ENCODE peak calls at places on chromosomes 7 and 10, in four cellular contexts. V is WERI-Rb-1, D is BJ, M is testis. F is an unnamed sample.

GRCh38 chr10:71378341-71379117 is 18.2 kb upstream of the CDH23 start:
- DNase-seq in V (no peak), D (no peak), M (no peak), F (no peak)

GRCh38 chr7:87416682-87417587 is 58.5 kb downstream of the ABCB4 start:
- DNase-seq in V (peak), D (no peak), M (peak), F (peak)

GRCh38 chr10:62560207-62560819 is 186.1 kb downstream of the ZNF365 start:
- DNase-seq in V (no peak), D (no peak), M (no peak), F (no peak)

GRCh38 chr7:45185028-45185863 is 27.7 kb downstream of the RAMP3 start:
- DNase-seq in V (no peak), D (no peak), M (no peak), F (peak)

GRCh38 chr7:112735261-112735660 is 54.9 kb downstream of the TMEM168 start:
- DNase-seq in V (no peak), D (no peak), M (no peak), F (no peak)

GRCh38 chr10:75858357-75858756 is 426.9 kb downstream of the LRMDA start:
- DNase-seq in V (peak), D (no peak), M (no peak), F (no peak)

GRCh38 chr7:66211429-66211828 is 6.3 kb downstream of the TPST1 start:
- DNase-seq in V (no peak), D (no peak), M (no peak), F (no peak)

GRCh38 chr7:35389636-35390035 is 135.7 kb upstream of the TBX20 start:
- DNase-seq in V (no peak), D (no peak), M (no peak), F (no peak)

GRCh38 chr7:2105917-2106316 is 126.8 kb downstream of the MAD1L1 start:
- DNase-seq in V (peak), D (no peak), M (no peak), F (peak)

GRCh38 chr10:124221356-124222297 is 128.2 kb upstream of the CHST15 start:
- DNase-seq in V (no peak), D (no peak), M (no peak), F (peak)

GRCh38 chr7:114988755-114989154 is 66.9 kb downstream of the MDFIC start:
- DNase-seq in V (no peak), D (peak), M (no peak), F (no peak)

GRCh38 chr7:27082171-27082570 is 13.6 kb downstream of the HOXA1 start:
- DNase-seq in V (no peak), D (no peak), M (no peak), F (no peak)

GRCh38 chr10:61503051-61503450 is 49.9 kb upstream of the TMEM26 start:
- DNase-seq in V (no peak), D (no peak), M (no peak), F (no peak)

GRCh38 chr10:122510326-122510725 is 49.0 kb downstream of the HTRA1 start:
- DNase-seq in V (no peak), D (no peak), M (no peak), F (no peak)
- TF ChIP-seq CTCF in V (no peak), D (no peak), M (no peak), F (no peak)

GRCh38 chr7:8177109-8177933 is 84.6 kb downstream of the ICA1 start:
- DNase-seq in V (no peak), D (no peak), M (no peak), F (no peak)
- H3K4me3 ChIP-seq in V (no peak), D (no peak), M (no peak), F (no peak)

GRCh38 chr10:129768437-129769355 is 195.4 kb downstream of the EBF3 start:
- DNase-seq in V (peak), D (no peak), M (peak), F (peak)
- TF ChIP-seq CTCF in V (peak), D (no peak), M (no peak), F (peak)

GRCh38 chr7:142795339-142795863 is 24.6 kb downstream of the PRSS2 start:
- DNase-seq in V (no peak), D (no peak), M (no peak), F (peak)
- H3K4me3 ChIP-seq in V (no peak), D (no peak), M (no peak), F (no peak)

DNA sequence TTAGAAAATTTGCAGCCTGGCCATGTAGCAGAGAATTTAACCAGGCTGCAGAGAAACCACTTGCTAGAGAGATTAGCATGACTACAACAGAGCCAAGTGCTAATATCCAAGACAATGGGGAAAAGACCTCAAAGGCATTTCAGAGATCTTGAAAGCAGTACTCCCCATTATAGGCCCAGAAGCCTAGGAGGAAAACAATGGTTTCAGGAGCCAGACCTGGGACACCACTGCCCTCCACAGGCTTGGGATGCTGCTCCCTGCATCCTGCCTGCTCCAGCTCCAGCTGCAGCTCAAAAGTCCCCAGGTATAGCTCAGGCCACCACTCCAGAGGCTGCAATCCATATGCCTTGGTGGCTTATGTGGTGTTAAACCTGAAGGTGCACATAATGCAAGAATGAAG is 101.5 kb upstream of the TMEM72 start:
- DNase-seq in V (no peak), D (no peak), M (no peak), F (peak)
- TF ChIP-seq CTCF in V (no peak), D (peak), M (no peak), F (peak)